ENCODE peak calls at places on chromosomes 2 and 18, in six cellular contexts. X is COR-L47; L is CD8-positive, alpha-beta memory T cell; C is NCI-H1105 treated with DMSO at 0.1 percent for 48 hours; T is CD8-positive, alpha-beta T cell; E is activated CD8-positive, alpha-beta memory T cell treated with anti-CD3 and anti-CD28 coated beads, Interleukin-2, amount 10 ng/mL, durations not matched to agents 7 days and 5 days. U is an unnamed sample.

GRCh38 chr2:230690439-230690838 is 22.2 kb upstream of the CAB39 start:
- DNase-seq in C (no peak), T (no peak), E (no peak), X (no peak), L (no peak), U (no peak)

GRCh38 chr18:46278481-46279465 is 174.6 kb downstream of the HAUS1 start:
- DNase-seq in L (no peak), X (no peak), C (no peak), E (no peak), T (no peak), U (no peak)

GRCh38 chr2:39696072-39696471 is 30.4 kb downstream of the TMEM178A start:
- DNase-seq in L (no peak), X (peak; percentile 73), C (peak; percentile 90), T (no peak), E (no peak), U (peak; percentile 32)

GRCh38 chr2:111091811-111092211 is 28.9 kb upstream of the BCL2L11 start:
- DNase-seq in E (peak; percentile 51), T (no peak), C (no peak), X (no peak), L (no peak), U (no peak)

GRCh38 chr2:96225016-96225533 is 16.4 kb upstream of the STARD7 start:
- DNase-seq in X (no peak), L (no peak), E (no peak), C (no peak), T (no peak), U (no peak)

GRCh38 chr2:82789886-82790276 is 1669.2 kb downstream of the SUCLG1 start:
- DNase-seq in E (no peak), L (no peak), X (no peak), C (no peak), T (no peak), U (no peak)

GRCh38 chr2:112795720-112796119 is 11.4 kb upstream of the IL1A start:
- DNase-seq in T (no peak), L (no peak), E (no peak), C (no peak), X (no peak), U (no peak)

GRCh38 chr2:72276356-72276755 is 128.7 kb upstream of the CYP26B1 start:
- DNase-seq in E (no peak), C (no peak), L (no peak), T (no peak), X (no peak), U (no peak)

GRCh38 chr2:222561817-222562424 is 94.0 kb downstream of the FARSB start:
- DNase-seq in L (no peak), E (peak; percentile 47), X (peak; percentile 24), T (no peak), C (peak; percentile 69), U (peak; percentile 4)

GRCh38 chr2:150127995-150128394 is 359.5 kb downstream of the RND3 start:
- DNase-seq in T (no peak), E (no peak), L (no peak), X (no peak), C (no peak), U (no peak)

GRCh38 chr2:52658598-52658997 is 1109.0 kb upstream of the CHAC2 start:
- DNase-seq in L (no peak), T (no peak), C (no peak), E (no peak), X (no peak), U (no peak)

U was measured in NCI-H1417 treated with DMSO at 0.1 percent for 48 hours.